ENCODE peak calls at places on chromosomes 16 and 17, in nine cellular contexts. One of them, this sample, is unnamed.

GRCh38 chr17:29412780-29413565 is 22.8 kb downstream of the TAOK1 start:
- DNase-seq in mammary epithelial cell: peak
- DNase-seq in Caco-2: no peak
- DNase-seq in suprapubic skin: no peak
- DNase-seq in CD4-positive, alpha-beta T cell: no peak
- DNase-seq in WTC11: no peak
- DNase-seq in GM23338: no peak
- DNase-seq in AG09309: peak
- DNase-seq in K562: no peak
- DNase-seq in this sample: no peak

GRCh38 chr17:49715717-49716279 is 8.0 kb upstream of the SLC35B1 start:
- DNase-seq in mammary epithelial cell: no peak
- DNase-seq in Caco-2: no peak
- DNase-seq in suprapubic skin: no peak
- DNase-seq in CD4-positive, alpha-beta T cell: no peak
- DNase-seq in WTC11: no peak
- DNase-seq in GM23338: no peak
- DNase-seq in AG09309: no peak
- DNase-seq in K562: no peak
- DNase-seq in this sample: no peak

GRCh38 chr17:83025636-83026280 is 53.7 kb upstream of the METRNL start:
- DNase-seq in mammary epithelial cell: no peak
- DNase-seq in Caco-2: no peak
- DNase-seq in suprapubic skin: no peak
- DNase-seq in CD4-positive, alpha-beta T cell: no peak
- DNase-seq in WTC11: no peak
- DNase-seq in GM23338: no peak
- DNase-seq in AG09309: no peak
- DNase-seq in K562: no peak
- DNase-seq in this sample: no peak

GRCh38 chr17:69434164-69434579 is 19.7 kb downstream of the MAP2K6 start:
- DNase-seq in mammary epithelial cell: peak
- DNase-seq in Caco-2: no peak
- DNase-seq in suprapubic skin: no peak
- DNase-seq in CD4-positive, alpha-beta T cell: no peak
- DNase-seq in WTC11: no peak
- DNase-seq in GM23338: no peak
- DNase-seq in AG09309: no peak
- DNase-seq in K562: no peak
- DNase-seq in this sample: no peak

GRCh38 chr16:11211061-11211976 is 44.7 kb downstream of the SOCS1 start:
- DNase-seq in mammary epithelial cell: no peak
- DNase-seq in Caco-2: no peak
- DNase-seq in suprapubic skin: no peak
- DNase-seq in CD4-positive, alpha-beta T cell: no peak
- DNase-seq in WTC11: no peak
- DNase-seq in GM23338: no peak
- DNase-seq in AG09309: no peak
- DNase-seq in K562: no peak
- DNase-seq in this sample: no peak

GRCh38 chr16:8677481-8677880 is 3.1 kb downstream of the ABAT start:
- DNase-seq in mammary epithelial cell: peak
- DNase-seq in Caco-2: no peak
- DNase-seq in suprapubic skin: no peak
- DNase-seq in CD4-positive, alpha-beta T cell: no peak
- DNase-seq in WTC11: no peak
- DNase-seq in GM23338: no peak
- DNase-seq in AG09309: no peak
- DNase-seq in K562: no peak
- DNase-seq in this sample: no peak

GRCh38 chr17:53516643-53517042 is 306.1 kb upstream of the KIF2B start:
- DNase-seq in mammary epithelial cell: peak
- DNase-seq in Caco-2: no peak
- DNase-seq in suprapubic skin: no peak
- DNase-seq in CD4-positive, alpha-beta T cell: no peak
- DNase-seq in WTC11: no peak
- DNase-seq in GM23338: peak
- DNase-seq in AG09309: no peak
- DNase-seq in K562: no peak
- DNase-seq in this sample: no peak

GRCh38 chr17:77929180-77929564 is 29.3 kb upstream of the TNRC6C start:
- DNase-seq in mammary epithelial cell: no peak
- DNase-seq in Caco-2: no peak
- DNase-seq in suprapubic skin: no peak
- DNase-seq in CD4-positive, alpha-beta T cell: no peak
- DNase-seq in WTC11: no peak
- DNase-seq in GM23338: no peak
- DNase-seq in AG09309: no peak
- DNase-seq in K562: no peak
- DNase-seq in this sample: no peak

GRCh38 chr17:73643012-73643845 is 1.0 kb downstream of the SDK2 start:
- DNase-seq in mammary epithelial cell: peak
- DNase-seq in Caco-2: no peak
- DNase-seq in suprapubic skin: no peak
- DNase-seq in CD4-positive, alpha-beta T cell: no peak
- DNase-seq in WTC11: peak
- DNase-seq in GM23338: peak
- DNase-seq in AG09309: no peak
- DNase-seq in K562: no peak
- DNase-seq in this sample: peak

GRCh38 chr17:44820631-44821196 is 9.4 kb downstream of the GJC1 start:
- DNase-seq in mammary epithelial cell: peak
- DNase-seq in Caco-2: no peak
- DNase-seq in suprapubic skin: no peak
- DNase-seq in CD4-positive, alpha-beta T cell: no peak
- DNase-seq in WTC11: no peak
- DNase-seq in GM23338: no peak
- DNase-seq in AG09309: peak
- DNase-seq in K562: no peak
- DNase-seq in this sample: no peak

GRCh38 chr16:73022534-73022933 is 25.4 kb downstream of the ZFHX3 start:
- DNase-seq in mammary epithelial cell: no peak
- DNase-seq in Caco-2: no peak
- DNase-seq in suprapubic skin: no peak
- DNase-seq in CD4-positive, alpha-beta T cell: no peak
- DNase-seq in WTC11: no peak
- DNase-seq in GM23338: no peak
- DNase-seq in AG09309: no peak
- DNase-seq in K562: no peak
- DNase-seq in this sample: no peak

GRCh38 chr17:57211543-57211942 is 44.8 kb upstream of the MSI2 start:
- DNase-seq in mammary epithelial cell: peak
- DNase-seq in Caco-2: no peak
- DNase-seq in suprapubic skin: no peak
- DNase-seq in CD4-positive, alpha-beta T cell: no peak
- DNase-seq in WTC11: no peak
- DNase-seq in GM23338: no peak
- DNase-seq in AG09309: no peak
- DNase-seq in K562: no peak
- DNase-seq in this sample: no peak

GRCh38 chr16:84031556-84031955 is 11.0 kb downstream of the SLC38A8 start:
- DNase-seq in mammary epithelial cell: no peak
- DNase-seq in Caco-2: no peak
- DNase-seq in suprapubic skin: no peak
- DNase-seq in CD4-positive, alpha-beta T cell: no peak
- DNase-seq in WTC11: no peak
- DNase-seq in GM23338: no peak
- DNase-seq in AG09309: no peak
- DNase-seq in K562: no peak
- DNase-seq in this sample: no peak

GRCh38 chr16:66859397-66860068 is 15.3 kb downstream of the CA7 start:
- DNase-seq in mammary epithelial cell: no peak
- DNase-seq in Caco-2: no peak
- DNase-seq in suprapubic skin: no peak
- DNase-seq in CD4-positive, alpha-beta T cell: no peak
- DNase-seq in WTC11: no peak
- DNase-seq in GM23338: no peak
- DNase-seq in AG09309: no peak
- DNase-seq in K562: no peak
- DNase-seq in this sample: no peak

GRCh38 chr17:70022175-70022574 is 52.9 kb upstream of the KCNJ16 start:
- DNase-seq in mammary epithelial cell: no peak
- DNase-seq in Caco-2: no peak
- DNase-seq in suprapubic skin: no peak
- DNase-seq in CD4-positive, alpha-beta T cell: no peak
- DNase-seq in WTC11: no peak
- DNase-seq in GM23338: no peak
- DNase-seq in AG09309: no peak
- DNase-seq in K562: no peak
- DNase-seq in this sample: no peak

GRCh38 chr16:4336701-4337539 is 14.2 kb downstream of the PAM16 start:
- DNase-seq in mammary epithelial cell: no peak
- DNase-seq in Caco-2: no peak
- DNase-seq in suprapubic skin: peak
- DNase-seq in CD4-positive, alpha-beta T cell: no peak
- DNase-seq in WTC11: no peak
- DNase-seq in GM23338: no peak
- DNase-seq in AG09309: no peak
- DNase-seq in K562: no peak
- DNase-seq in this sample: no peak

GRCh38 chr16:4337540-4338088 is 13.5 kb downstream of the PAM16 start:
- DNase-seq in mammary epithelial cell: no peak
- DNase-seq in Caco-2: no peak
- DNase-seq in suprapubic skin: no peak
- DNase-seq in CD4-positive, alpha-beta T cell: no peak
- DNase-seq in WTC11: no peak
- DNase-seq in GM23338: no peak
- DNase-seq in AG09309: no peak
- DNase-seq in K562: no peak
- DNase-seq in this sample: no peak

GRCh38 chr16:4338712-4339299 is 12.3 kb downstream of the PAM16 start:
- DNase-seq in mammary epithelial cell: no peak
- DNase-seq in Caco-2: no peak
- DNase-seq in suprapubic skin: no peak
- DNase-seq in CD4-positive, alpha-beta T cell: no peak
- DNase-seq in WTC11: no peak
- DNase-seq in GM23338: no peak
- DNase-seq in AG09309: no peak
- DNase-seq in K562: no peak
- DNase-seq in this sample: no peak

GRCh38 chr16:4339455-4339854 is 11.7 kb downstream of the PAM16 start:
- DNase-seq in mammary epithelial cell: no peak
- DNase-seq in Caco-2: no peak
- DNase-seq in suprapubic skin: no peak
- DNase-seq in CD4-positive, alpha-beta T cell: no peak
- DNase-seq in WTC11: no peak
- DNase-seq in GM23338: no peak
- DNase-seq in AG09309: no peak
- DNase-seq in K562: no peak
- DNase-seq in this sample: no peak

GRCh38 chr16:4338125-4338582 is 13.0 kb downstream of the PAM16 start:
- DNase-seq in mammary epithelial cell: no peak
- DNase-seq in Caco-2: no peak
- DNase-seq in suprapubic skin: no peak
- DNase-seq in CD4-positive, alpha-beta T cell: no peak
- DNase-seq in WTC11: no peak
- DNase-seq in GM23338: no peak
- DNase-seq in AG09309: no peak
- DNase-seq in K562: no peak
- DNase-seq in this sample: no peak
- TF ChIP-seq CTCF in mammary epithelial cell: no peak
- TF ChIP-seq CTCF in Caco-2: no peak
- TF ChIP-seq CTCF in suprapubic skin: no peak
- TF ChIP-seq CTCF in CD4-positive, alpha-beta T cell: no peak
- TF ChIP-seq CTCF in WTC11: no peak
- TF ChIP-seq CTCF in GM23338: peak
- TF ChIP-seq CTCF in AG09309: no peak
- TF ChIP-seq CTCF in K562: no peak
- TF ChIP-seq CTCF in this sample: no peak

GRCh38 chr16:17416461-17417221 is 54.1 kb downstream of the XYLT1 start:
- DNase-seq in mammary epithelial cell: no peak
- DNase-seq in Caco-2: no peak
- DNase-seq in suprapubic skin: no peak
- DNase-seq in CD4-positive, alpha-beta T cell: peak
- DNase-seq in WTC11: peak
- DNase-seq in GM23338: peak
- DNase-seq in AG09309: no peak
- DNase-seq in K562: no peak
- DNase-seq in this sample: no peak
- TF ChIP-seq CTCF in mammary epithelial cell: no peak
- TF ChIP-seq CTCF in Caco-2: no peak
- TF ChIP-seq CTCF in suprapubic skin: no peak
- TF ChIP-seq CTCF in CD4-positive, alpha-beta T cell: peak
- TF ChIP-seq CTCF in WTC11: no peak
- TF ChIP-seq CTCF in GM23338: no peak
- TF ChIP-seq CTCF in AG09309: peak
- TF ChIP-seq CTCF in K562: no peak
- TF ChIP-seq CTCF in this sample: no peak

GRCh38 chr16:47142469-47143328 is 1.0 kb downstream of the NETO2 start:
- DNase-seq in mammary epithelial cell: peak
- DNase-seq in Caco-2: no peak
- DNase-seq in suprapubic skin: no peak
- DNase-seq in CD4-positive, alpha-beta T cell: peak
- DNase-seq in WTC11: peak
- DNase-seq in GM23338: peak
- DNase-seq in AG09309: no peak
- DNase-seq in K562: peak
- DNase-seq in this sample: peak

GRCh38 chr16:47144559-47144877 is 773 bp upstream of the NETO2 start:
- DNase-seq in mammary epithelial cell: no peak
- DNase-seq in Caco-2: no peak
- DNase-seq in suprapubic skin: no peak
- DNase-seq in CD4-positive, alpha-beta T cell: no peak
- DNase-seq in WTC11: no peak
- DNase-seq in GM23338: no peak
- DNase-seq in AG09309: no peak
- DNase-seq in K562: no peak
- DNase-seq in this sample: no peak

GRCh38 chr16:47141773-47142468 is 1.8 kb downstream of the NETO2 start:
- DNase-seq in mammary epithelial cell: peak
- DNase-seq in Caco-2: peak
- DNase-seq in suprapubic skin: peak
- DNase-seq in CD4-positive, alpha-beta T cell: peak
- DNase-seq in WTC11: peak
- DNase-seq in GM23338: peak
- DNase-seq in AG09309: peak
- DNase-seq in K562: peak
- DNase-seq in this sample: peak

GRCh38 chr16:47143329-47143676 is 442 bp downstream of the NETO2 start:
- DNase-seq in mammary epithelial cell: peak
- DNase-seq in Caco-2: peak
- DNase-seq in suprapubic skin: no peak
- DNase-seq in CD4-positive, alpha-beta T cell: peak
- DNase-seq in WTC11: peak
- DNase-seq in GM23338: peak
- DNase-seq in AG09309: no peak
- DNase-seq in K562: peak
- DNase-seq in this sample: peak

GRCh38 chr16:47143677-47144558 is at the start of gene NETO2:
- DNase-seq in mammary epithelial cell: peak
- DNase-seq in Caco-2: peak
- DNase-seq in suprapubic skin: peak
- DNase-seq in CD4-positive, alpha-beta T cell: peak
- DNase-seq in WTC11: peak
- DNase-seq in GM23338: peak
- DNase-seq in AG09309: no peak
- DNase-seq in K562: peak
- DNase-seq in this sample: peak
- TF ChIP-seq CTCF in mammary epithelial cell: peak
- TF ChIP-seq CTCF in Caco-2: peak
- TF ChIP-seq CTCF in suprapubic skin: no peak
- TF ChIP-seq CTCF in CD4-positive, alpha-beta T cell: no peak
- TF ChIP-seq CTCF in WTC11: no peak
- TF ChIP-seq CTCF in GM23338: peak
- TF ChIP-seq CTCF in AG09309: peak
- TF ChIP-seq CTCF in K562: peak
- TF ChIP-seq CTCF in this sample: peak

GRCh38 chr16:1225051-1225451 is at the start of gene TPSG1:
- DNase-seq in mammary epithelial cell: no peak
- DNase-seq in Caco-2: no peak
- DNase-seq in suprapubic skin: no peak
- DNase-seq in CD4-positive, alpha-beta T cell: no peak
- DNase-seq in WTC11: no peak
- DNase-seq in GM23338: no peak
- DNase-seq in AG09309: no peak
- DNase-seq in K562: no peak
- DNase-seq in this sample: no peak
- TF ChIP-seq CTCF in mammary epithelial cell: no peak
- TF ChIP-seq CTCF in Caco-2: no peak
- TF ChIP-seq CTCF in suprapubic skin: no peak
- TF ChIP-seq CTCF in CD4-positive, alpha-beta T cell: no peak
- TF ChIP-seq CTCF in WTC11: no peak
- TF ChIP-seq CTCF in GM23338: no peak
- TF ChIP-seq CTCF in AG09309: no peak
- TF ChIP-seq CTCF in K562: no peak
- TF ChIP-seq CTCF in this sample: no peak